ENCODE peak calls at places on chromosome 12, in eight cellular contexts. D is mucosa of descending colon, Q is body of pancreas, R is transverse colon, U is right atrium auricular region, W is lower leg skin, F is vagina, I is GM20000. Z is an unnamed sample.

GRCh38 chr12:52130695-52131094 is 51.2 kb downstream of the SMIM41 start:
- DNase-seq in D (no peak), F (peak), Q (no peak), I (peak), R (no peak), U (no peak), W (no peak), Z (no peak)

GRCh38 chr12:98763656-98764055 is 118.6 kb downstream of the APAF1 start:
- DNase-seq in I (no peak), Q (no peak), D (no peak), F (no peak), R (no peak), U (no peak), W (no peak), Z (no peak)

GRCh38 chr12:85155791-85156190 is 119.6 kb downstream of the LRRIQ1 start:
- DNase-seq in Q (no peak), I (no peak), R (no peak), U (no peak), D (no peak), W (no peak), F (no peak), Z (peak)

GRCh38 chr12:118103231-118103600 is 595 bp downstream of the VSIG10 start:
- DNase-seq in I (peak), U (no peak), Q (peak), W (no peak), D (no peak), R (peak), F (no peak), Z (peak)

GRCh38 chr12:77189463-77189862 is 124.1 kb upstream of the E2F7 start:
- DNase-seq in W (no peak), U (no peak), I (no peak), R (no peak), Q (no peak), F (no peak), D (no peak), Z (no peak)

GRCh38 chr12:9256341-9256740 is 48.1 kb upstream of the PZP start:
- DNase-seq in I (no peak), U (no peak), Q (no peak), F (no peak), R (no peak), W (no peak), D (no peak), Z (no peak)

GRCh38 chr12:95300286-95300685 is 82.7 kb downstream of the VEZT start:
- DNase-seq in W (no peak), Q (no peak), D (no peak), F (no peak), R (no peak), U (no peak), I (no peak), Z (no peak)

GRCh38 chr12:32390572-32391219 is 8.7 kb upstream of the FGD4 start:
- DNase-seq in U (no peak), Q (peak), F (no peak), D (no peak), I (peak), R (peak), W (no peak), Z (peak)

GRCh38 chr12:40171501-40171900 is 53.3 kb upstream of the LRRK2 start:
- DNase-seq in U (no peak), I (no peak), F (no peak), Q (no peak), D (no peak), R (no peak), W (no peak), Z (no peak)

DNA sequence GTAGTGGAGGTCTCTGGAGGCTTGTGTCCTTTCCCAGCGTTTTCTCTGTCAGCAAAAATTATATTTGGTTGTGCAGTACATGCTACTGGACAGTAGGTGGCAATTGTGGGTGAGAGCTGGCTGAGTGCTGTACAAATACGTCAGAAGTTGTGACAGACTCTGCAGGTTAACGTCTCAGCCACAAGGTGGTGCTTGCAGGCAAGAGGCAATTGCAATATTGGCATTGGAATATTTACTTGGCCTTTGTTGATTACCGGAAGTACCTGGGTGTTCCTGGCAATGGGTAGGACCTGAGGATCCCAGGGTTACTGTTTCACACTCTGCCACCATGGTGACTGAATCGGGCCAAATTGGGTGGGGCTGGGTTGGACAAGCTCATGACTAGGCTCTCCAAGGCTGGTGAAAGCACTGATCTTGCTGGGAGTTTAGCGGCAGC is 333.9 kb upstream of the LMO3 start:
- DNase-seq in F (no peak), I (peak), D (peak), R (peak), U (no peak), Q (peak), W (no peak), Z (peak)
- TF ChIP-seq CTCF in F (no peak), I (peak), D (peak), R (peak), U (peak), Q (peak), W (no peak), Z (peak)

GRCh38 chr12:26402648-26403047 is 207.3 kb downstream of the SSPN start:
- DNase-seq in U (no peak), I (no peak), Q (peak), D (no peak), W (peak), R (peak), F (no peak), Z (peak)
- TF ChIP-seq CTCF in U (peak), I (no peak), Q (peak), D (no peak), W (no peak), R (peak), F (no peak), Z (peak)

GRCh38 chr12:29591140-29592020 is 93.9 kb upstream of the OVCH1 start:
- DNase-seq in U (no peak), D (no peak), F (no peak), Q (no peak), W (no peak), R (no peak), I (no peak), Z (no peak)
- TF ChIP-seq CTCF in U (peak), D (no peak), F (no peak), Q (no peak), W (no peak), R (no peak), I (no peak), Z (no peak)

DNA sequence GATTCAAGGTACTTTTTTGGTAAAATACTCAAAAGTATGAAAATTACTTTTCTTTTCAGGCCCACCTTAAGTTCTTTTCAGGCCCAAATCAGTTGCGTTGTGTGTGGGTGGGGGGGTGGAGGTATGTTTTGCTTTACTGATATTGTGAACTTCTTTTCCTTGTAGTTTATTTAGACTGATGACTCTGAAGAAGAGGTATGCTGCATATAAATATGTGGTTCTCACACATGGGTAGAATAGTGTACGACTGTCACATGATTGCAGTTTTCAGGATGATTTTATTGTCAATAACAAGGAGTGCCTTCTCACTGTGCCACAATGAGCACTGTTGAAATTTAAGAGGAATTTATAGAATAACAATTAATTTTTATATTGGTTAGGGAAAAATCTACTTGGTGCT is 166.6 kb upstream of the ATP2B1 start:
- DNase-seq in U (no peak), R (no peak), D (no peak), Q (no peak), I (no peak), W (no peak), F (no peak), Z (no peak)
- TF ChIP-seq CTCF in U (no peak), R (no peak), D (no peak), Q (no peak), I (no peak), W (no peak), F (no peak), Z (no peak)

DNA sequence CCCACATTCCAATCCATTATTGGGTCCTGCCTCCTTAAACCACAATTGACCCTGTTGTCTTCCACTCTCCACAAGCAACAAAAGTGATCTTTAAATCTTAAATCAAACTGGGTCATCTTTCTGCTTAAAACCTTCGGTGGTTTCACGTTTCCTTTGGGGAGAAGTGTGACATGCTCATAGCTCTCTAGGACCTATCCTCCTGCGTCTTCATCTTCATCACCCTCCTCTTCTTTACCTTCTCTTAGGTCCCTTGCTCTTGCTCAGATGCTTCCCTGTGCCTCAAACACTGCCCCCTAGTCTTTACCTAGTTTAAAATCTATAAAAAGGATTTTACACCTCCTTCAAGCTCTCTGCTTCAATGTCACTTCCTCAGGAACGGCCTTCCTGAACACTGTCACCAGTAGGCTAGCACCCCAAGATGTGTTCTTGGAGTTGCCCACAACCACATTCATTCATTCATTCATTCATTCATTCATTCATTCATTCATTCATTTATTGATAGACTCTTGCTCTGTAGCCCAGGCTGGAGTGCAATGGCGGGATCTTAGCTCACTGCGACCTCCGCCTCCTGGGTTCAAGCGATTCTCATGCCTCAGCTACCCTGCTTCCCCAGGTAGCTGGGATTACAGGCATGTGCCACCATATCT is 46.8 kb downstream of the GALNT4 start:
- DNase-seq in Q (no peak), W (no peak), R (no peak), F (no peak), I (no peak), D (no peak), U (no peak), Z (no peak)
- TF ChIP-seq CTCF in Q (no peak), W (no peak), R (no peak), F (no peak), I (no peak), D (no peak), U (no peak), Z (no peak)

GRCh38 chr12:101570022-101570421 is 24.7 kb upstream of the MYBPC1 start:
- DNase-seq in U (no peak), F (no peak), I (peak), R (no peak), D (no peak), W (no peak), Q (peak), Z (peak)
- TF ChIP-seq CTCF in U (peak), F (no peak), I (no peak), R (peak), D (no peak), W (no peak), Q (peak), Z (peak)

GRCh38 chr12:57467915-57468314 is 8.3 kb downstream of the GLI1 start:
- DNase-seq in I (no peak), W (no peak), F (no peak), U (no peak), D (no peak), Q (no peak), R (no peak), Z (no peak)
- TF ChIP-seq CTCF in I (no peak), W (no peak), F (no peak), U (no peak), D (no peak), Q (no peak), R (no peak), Z (no peak)